ENCODE peak calls at places on chromosomes 2 and 18, in four cellular contexts. E is neuronal stem cell; I is T follicular helper cell; W is stimulated activated CD8-positive, alpha-beta memory T cell treated with anti-CD3 and anti-CD28 coated beads, Interleukin-15, amount 100 ng/mL, for 24 hours. A is an unnamed sample.

GRCh38 chr2:3302751-3303582 is 74.7 kb downstream of the EIPR1 start:
- DNase-seq in E (peak), I (no peak), W (no peak), A (no peak)

GRCh38 chr18:8734496-8734895 is 29.1 kb downstream of the MTCL1 start:
- DNase-seq in I (no peak), W (no peak), E (no peak), A (no peak)

GRCh38 chr18:26157326-26157725 is 23.7 kb downstream of the PSMA8 start:
- DNase-seq in E (no peak), I (no peak), W (no peak), A (no peak)

GRCh38 chr2:165015052-165015642 is 59.8 kb upstream of the SLC38A11 start:
- DNase-seq in I (peak), W (peak), E (peak), A (no peak)

GRCh38 chr18:3199942-3200645 is 19.7 kb downstream of the MYOM1 start:
- DNase-seq in W (no peak), E (no peak), I (no peak), A (no peak)

GRCh38 chr2:134217924-134218323 is 35.9 kb upstream of the MGAT5 start:
- DNase-seq in E (no peak), W (no peak), I (no peak), A (no peak)

GRCh38 chr2:96538487-96539214 is 2.1 kb downstream of the ARID5A start:
- DNase-seq in I (peak), W (peak), E (peak), A (peak)

GRCh38 chr2:217858519-217859466 is 144.0 kb downstream of the TNS1 start:
- DNase-seq in W (no peak), I (no peak), E (peak), A (no peak)

GRCh38 chr18:68714356-68714706 is 577 bp downstream of the TMX3 start:
- DNase-seq in W (no peak), E (no peak), I (no peak), A (no peak)

GRCh38 chr2:42054657-42055430 is 7.0 kb downstream of the PKDCC start:
- DNase-seq in W (no peak), E (no peak), I (no peak), A (no peak)

GRCh38 chr2:9191044-9191481 is 15.5 kb upstream of the ASAP2 start:
- DNase-seq in I (no peak), W (no peak), E (no peak), A (peak)

GRCh38 chr2:101729521-101730190 is 32.1 kb downstream of the MAP4K4 start:
- DNase-seq in W (no peak), I (no peak), E (no peak), A (no peak)

GRCh38 chr2:239467281-239467955 is 66.6 kb upstream of the HDAC4 start:
- DNase-seq in E (no peak), W (no peak), I (no peak), A (no peak)

GRCh38 chr2:1716441-1716840 is 27.9 kb downstream of the PXDN start:
- DNase-seq in W (no peak), I (no peak), E (no peak), A (no peak)

GRCh38 chr18:78776151-78776550 is 203.5 kb upstream of the SALL3 start:
- DNase-seq in I (no peak), W (no peak), E (no peak), A (no peak)

GRCh38 chr2:42901076-42901645 is 108.8 kb upstream of the HAAO start:
- DNase-seq in E (no peak), W (no peak), I (no peak), A (no peak)

GRCh38 chr18:22493255-22493654 is 75.5 kb upstream of the CTAGE1 start:
- DNase-seq in I (no peak), E (no peak), W (no peak), A (no peak)

GRCh38 chr18:5604778-5605177 is 61.0 kb upstream of the EPB41L3 start:
- DNase-seq in I (no peak), E (no peak), W (no peak), A (no peak)

GRCh38 chr2:195486520-195486919 is 170.5 kb upstream of the SLC39A10 start:
- DNase-seq in W (no peak), E (no peak), I (no peak), A (no peak)

GRCh38 chr18:29892960-29893558 is 1149.5 kb downstream of the DSC3 start:
- DNase-seq in E (no peak), I (no peak), W (no peak), A (no peak)

GRCh38 chr2:51789908-51790307 is 758.0 kb upstream of the NRXN1 start:
- DNase-seq in W (no peak), E (no peak), I (no peak), A (no peak)

GRCh38 chr2:64622443-64623231 is 31.1 kb downstream of the SERTAD2 start:
- DNase-seq in E (no peak), I (no peak), W (no peak), A (no peak)

GRCh38 chr2:131673400-131674173 is 145.9 kb downstream of the CCDC74A start:
- DNase-seq in I (no peak), W (no peak), E (peak), A (peak)